ENCODE peak calls at places on chromosomes 11 and 22, in four cellular contexts. V is globus pallidus, T is NCI-H524 treated with DMSO at 0.1 percent for 48 hours, R is cardiac fibroblast. O is an unnamed sample.

GRCh38 chr11:68584097-68584496 is 100.2 kb upstream of the GAL start:
- DNase-seq in V (peak), T (no peak), R (peak), O (peak)

GRCh38 chr11:12556788-12557384 is 117.3 kb upstream of the TEAD1 start:
- DNase-seq in V (peak), T (no peak), R (peak), O (peak)

GRCh38 chr11:119237515-119237914 is 31.4 kb downstream of the CBL start:
- DNase-seq in V (no peak), T (no peak), R (no peak), O (no peak)

GRCh38 chr11:64249563-64250405 is 1.5 kb upstream of the PLCB3 start:
- DNase-seq in V (no peak), T (no peak), R (no peak), O (no peak)

GRCh38 chr11:91041626-91042025 is 818.8 kb upstream of the CHORDC1 start:
- DNase-seq in V (no peak), T (no peak), R (no peak), O (no peak)

GRCh38 chr11:61829806-61830205 is 1.7 kb downstream of the FADS2 start:
- DNase-seq in V (no peak), T (no peak), R (no peak), O (no peak)

GRCh38 chr22:37352481-37352880 is 70.2 kb downstream of the CYTH4 start:
- DNase-seq in V (no peak), T (no peak), R (no peak), O (no peak)

GRCh38 chr22:29079218-29079901 is 6.5 kb downstream of the KREMEN1 start:
- DNase-seq in V (no peak), T (peak), R (no peak), O (no peak)

GRCh38 chr11:70682056-70682455 is 283.7 kb downstream of the CTTN start:
- DNase-seq in V (no peak), T (no peak), R (no peak), O (no peak)

GRCh38 chr22:37193629-37194191 is 5.7 kb upstream of the C1QTNF6 start:
- DNase-seq in V (peak), T (no peak), R (peak), O (peak)

GRCh38 chr11:45650166-45651095 is 15.0 kb downstream of the CHST1 start:
- DNase-seq in V (no peak), T (no peak), R (no peak), O (no peak)

GRCh38 chr11:61079416-61080150 is 22.7 kb upstream of the CD5 start:
- DNase-seq in V (no peak), T (no peak), R (no peak), O (no peak)

GRCh38 chr11:19766206-19766605 is 53.6 kb downstream of the NAV2 start:
- DNase-seq in V (no peak), T (no peak), R (peak), O (peak)

GRCh38 chr11:69870772-69871171 is 51.6 kb upstream of the FGF3 start:
- DNase-seq in V (no peak), T (no peak), R (peak), O (no peak)

GRCh38 chr11:36500315-36500721 is 9.8 kb downstream of the TRAF6 start:
- DNase-seq in V (no peak), T (no peak), R (peak), O (no peak)

GRCh38 chr11:65502852-65503603 is 4.2 kb downstream of the MALAT1 start:
- DNase-seq in V (peak), T (no peak), R (peak), O (no peak)

GRCh38 chr11:129998905-129999304 is 3.7 kb downstream of the PRDM10 start:
- DNase-seq in V (no peak), T (no peak), R (no peak), O (no peak)

GRCh38 chr22:46081036-46081830 is 69.1 kb upstream of the PPARA start:
- DNase-seq in V (peak), T (no peak), R (no peak), O (no peak)

GRCh38 chr11:32172771-32173170 is 81.9 kb downstream of the RCN1 start:
- DNase-seq in V (peak), T (no peak), R (peak), O (peak)

GRCh38 chr11:69106124-69106811 is 49.5 kb upstream of the SMIM38 start:
- DNase-seq in V (no peak), T (no peak), R (no peak), O (no peak)

GRCh38 chr11:85182437-85183109 is 444.6 kb downstream of the DLG2 start:
- DNase-seq in V (peak), T (peak), R (peak), O (peak)

GRCh38 chr11:111730871-111731591 is 35.2 kb downstream of the PPP2R1B start:
- DNase-seq in V (peak), T (no peak), R (no peak), O (peak)

GRCh38 chr22:26172389-26172990 is 3.2 kb downstream of the SEZ6L start:
- DNase-seq in V (peak), T (no peak), R (peak), O (peak)